ENCODE peak calls at places on chromosomes 12 and 14, in four cellular contexts. K, C, B and I are unnamed samples.
A peak's percentile ranks its signal among the peaks of the same experiment; 100 is the strongest.

GRCh38 chr14:51578853-51579252 is 72.9 kb upstream of the FRMD6 start:
- DNase-seq in K (no peak), C (no peak), B (no peak), I (no peak)

GRCh38 chr12:56257491-56258067 is 605 bp downstream of the ANKRD52 start:
- DNase-seq in K (no peak), C (peak; percentile 9), B (no peak), I (no peak)

GRCh38 chr12:71191509-71192196 is 33.9 kb upstream of the TSPAN8 start:
- DNase-seq in K (no peak), C (no peak), B (no peak), I (no peak)

GRCh38 chr12:48615681-48616080 is 45.8 kb upstream of the LALBA start:
- DNase-seq in K (no peak), C (no peak), B (no peak), I (no peak)

GRCh38 chr14:92460916-92461579 is 52.5 kb upstream of the RIN3 start:
- DNase-seq in K (no peak), C (no peak), B (no peak), I (no peak)

GRCh38 chr12:131087302-131087818 is 133.7 kb downstream of the ADGRD1 start:
- DNase-seq in K (peak; percentile 43), C (no peak), B (no peak), I (no peak)

GRCh38 chr12:69066420-69067373 is 133.7 kb upstream of the CPM start:
- DNase-seq in K (no peak), C (no peak), B (no peak), I (no peak)

GRCh38 chr14:90140956-90141316 is 79.1 kb downstream of the KCNK13 start:
- DNase-seq in K (no peak), C (no peak), B (no peak), I (no peak)

GRCh38 chr14:75440733-75441474 is 13.1 kb downstream of the JDP2 start:
- DNase-seq in K (no peak), C (no peak), B (no peak), I (no peak)

GRCh38 chr14:26204362-26204953 is 393.4 kb downstream of the NOVA1 start:
- DNase-seq in K (no peak), C (peak; percentile 56), B (peak; percentile 12), I (no peak)

GRCh38 chr12:26970136-26970535 is 31.9 kb downstream of the FGFR1OP2 start:
- DNase-seq in K (no peak), C (no peak), B (no peak), I (no peak)

GRCh38 chr14:71143391-71144290 is 236.4 kb downstream of the PCNX1 start:
- DNase-seq in K (no peak), C (no peak), B (no peak), I (no peak)

GRCh38 chr12:19012965-19013364 is 116.6 kb upstream of the PLEKHA5 start:
- DNase-seq in K (no peak), C (no peak), B (no peak), I (no peak)

GRCh38 chr12:96233941-96234461 is 39.8 kb downstream of the ELK3 start:
- DNase-seq in K (no peak), C (peak; percentile 46), B (peak; percentile 80), I (no peak)

GRCh38 chr12:7113389-7113871 is 4.4 kb upstream of the C1RL start:
- DNase-seq in K (peak; percentile 46), C (peak; percentile 33), B (peak; percentile 64), I (no peak)

GRCh38 chr12:108914031-108914630 is 34.2 kb downstream of the DAO start:
- DNase-seq in K (no peak), C (no peak), B (peak; percentile 18), I (peak; percentile 18)

GRCh38 chr14:88380405-88380804 is 5.1 kb upstream of the SPATA7 start:
- DNase-seq in K (no peak), C (no peak), B (peak; percentile 13), I (no peak)

GRCh38 chr14:67837011-67837624 is 17.5 kb downstream of the RAD51B start:
- DNase-seq in K (no peak), C (peak; percentile 24), B (no peak), I (peak; percentile 2)

GRCh38 chr12:20967756-20968155 is 157.3 kb downstream of the SLCO1B3 start:
- DNase-seq in K (no peak), C (no peak), B (no peak), I (no peak)

GRCh38 chr14:97218713-97219355 is 421.7 kb downstream of the VRK1 start:
- DNase-seq in K (no peak), C (no peak), B (peak; percentile 11), I (no peak)

GRCh38 chr14:53035336-53035735 is 84.5 kb upstream of the FERMT2 start:
- DNase-seq in K (no peak), C (no peak), B (no peak), I (no peak)

GRCh38 chr12:10136637-10137205 is 6.7 kb upstream of the CLEC7A start:
- DNase-seq in K (no peak), C (no peak), B (no peak), I (no peak)

GRCh38 chr12:132689227-132689626 is 1.8 kb downstream of the PXMP2 start:
- DNase-seq in K (no peak), C (no peak), B (no peak), I (no peak)

GRCh38 chr12:27284751-27285150 is 40.7 kb downstream of the STK38L start:
- DNase-seq in K (no peak), C (no peak), B (no peak), I (no peak)

GRCh38 chr12:130573235-130573634 is 142.9 kb downstream of the RIMBP2 start:
- DNase-seq in K (no peak), C (no peak), B (no peak), I (no peak)

GRCh38 chr12:101407054-101407437 is 526 bp downstream of the ARL1 start:
- DNase-seq in K (no peak), C (no peak), B (no peak), I (no peak)

GRCh38 chr12:32270818-32271710 is 128.3 kb upstream of the FGD4 start:
- DNase-seq in K (no peak), C (no peak), B (no peak), I (no peak)

GRCh38 chr12:111446044-111446581 is 40.4 kb downstream of the SH2B3 start:
- DNase-seq in K (peak; percentile 88), C (peak; percentile 56), B (no peak), I (no peak)

GRCh38 chr12:6753772-6754356 is 923 bp upstream of the MLF2 start:
- DNase-seq in K (no peak), C (no peak), B (no peak), I (no peak)

GRCh38 chr14:60161176-60162107 is 3.8 kb downstream of the DHRS7 start:
- DNase-seq in K (no peak), C (peak; percentile 50), B (no peak), I (peak; percentile 8)

GRCh38 chr12:103547929-103548328 is 39.1 kb upstream of the STAB2 start:
- DNase-seq in K (no peak), C (peak; percentile 60), B (no peak), I (no peak)